ENCODE peak calls at places on chromosomes 12 and 14, in six cellular contexts. P is mesendoderm, Y is neural progenitor cell, B is left lung, W is GM23248, N is mammary epithelial cell. V is an unnamed sample. For H3K36me3 and H3K4me1, the result is how much of the 10 kb centered on the place peaks cover.

GRCh38 chr14:51035611-51036192 is 59.2 kb downstream of the TRIM9 start:
- DNase-seq in P (peak), Y (no peak), W (no peak), B (no peak), N (peak), V (no peak)

GRCh38 chr14:73713804-73714655 is at the start of gene PNMA1:
- DNase-seq in W (peak), Y (peak), N (peak), P (peak), B (peak), V (peak)

GRCh38 chr14:53741379-53742225 is 215.0 kb downstream of the BMP4 start:
- DNase-seq in N (no peak), P (peak), B (no peak), Y (no peak), W (no peak), V (no peak)

GRCh38 chr14:55138091-55138490 is 9.0 kb downstream of the LGALS3 start:
- DNase-seq in N (no peak), P (peak), W (peak), B (no peak), Y (peak), V (no peak)

GRCh38 chr14:68191567-68192321 is 372.2 kb downstream of the RAD51B start:
- DNase-seq in W (no peak), B (no peak), P (no peak), N (peak), Y (no peak), V (no peak)

GRCh38 chr14:68599896-68600620 is 192.8 kb downstream of the ZFP36L1 start:
- DNase-seq in B (no peak), N (no peak), W (no peak), P (no peak), Y (peak), V (no peak)

GRCh38 chr12:121333747-121334146 is 18.5 kb downstream of the ANAPC5 start:
- DNase-seq in N (peak), Y (no peak), B (no peak), P (no peak), W (no peak), V (no peak)

GRCh38 chr14:92513966-92514843 is 624 bp downstream of the RIN3 start:
- DNase-seq in N (no peak), B (no peak), P (peak), W (peak), Y (peak), V (no peak)

GRCh38 chr12:64457466-64457865 is 5.5 kb downstream of the TBK1 start:
- DNase-seq in Y (no peak), P (no peak), N (no peak), B (no peak), W (no peak), V (no peak)

GRCh38 chr12:64456119-64456518 is 4.2 kb downstream of the TBK1 start:
- DNase-seq in Y (no peak), B (no peak), N (no peak), W (no peak), P (no peak), V (no peak)

GRCh38 chr12:64459388-64460024 is 7.6 kb downstream of the TBK1 start:
- DNase-seq in B (no peak), P (peak), N (no peak), W (peak), Y (no peak), V (peak)

GRCh38 chr12:64457036-64457435 is 5.1 kb downstream of the TBK1 start:
- DNase-seq in Y (no peak), W (peak), B (no peak), N (no peak), P (peak), V (no peak)

DNA sequence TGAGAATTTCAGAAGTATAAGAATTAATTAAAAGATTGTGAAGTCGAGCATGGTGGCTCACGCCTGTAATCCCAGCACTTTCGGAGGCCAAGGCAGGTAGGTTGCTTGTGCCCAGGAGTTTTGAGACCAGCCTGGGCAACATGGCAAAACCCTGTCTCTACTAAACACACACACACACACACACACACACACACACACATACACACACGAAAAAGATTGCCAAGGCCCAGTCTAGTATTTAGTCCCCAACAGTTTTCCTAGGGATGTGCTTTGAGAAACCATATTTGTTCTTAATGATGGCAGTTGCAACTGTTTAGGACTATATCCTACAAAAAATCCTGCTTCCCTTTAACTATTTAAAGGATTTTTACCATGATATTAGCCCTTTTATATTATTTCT is 6.0 kb downstream of the TBK1 start:
- DNase-seq in N (no peak), Y (no peak), B (no peak), P (no peak), W (no peak), V (no peak)
- H3K36me3 ChIP-seq in N (under half), Y (under half), B (under half), P (under half), W (under half), V (under half)

GRCh38 chr12:88876867-88877266 is 296.6 kb upstream of the KITLG start:
- DNase-seq in P (no peak), N (peak), Y (no peak), B (no peak), W (peak), V (no peak)
- H3K27ac ChIP-seq in P (no peak), N (no peak), Y (no peak), B (no peak), W (no peak), V (no peak)

GRCh38 chr12:124542021-124542941 is 25.1 kb downstream of the NCOR2 start:
- DNase-seq in B (no peak), W (peak), Y (no peak), N (no peak), P (no peak), V (no peak)
- H3K4me1 ChIP-seq in B (half or more), W (under half), Y (under half), N (under half), P (under half), V (under half)

GRCh38 chr12:104073699-104074098 is 9.4 kb downstream of the HCFC2 start:
- DNase-seq in P (no peak), Y (no peak), B (no peak), N (no peak), W (no peak), V (no peak)

DNA sequence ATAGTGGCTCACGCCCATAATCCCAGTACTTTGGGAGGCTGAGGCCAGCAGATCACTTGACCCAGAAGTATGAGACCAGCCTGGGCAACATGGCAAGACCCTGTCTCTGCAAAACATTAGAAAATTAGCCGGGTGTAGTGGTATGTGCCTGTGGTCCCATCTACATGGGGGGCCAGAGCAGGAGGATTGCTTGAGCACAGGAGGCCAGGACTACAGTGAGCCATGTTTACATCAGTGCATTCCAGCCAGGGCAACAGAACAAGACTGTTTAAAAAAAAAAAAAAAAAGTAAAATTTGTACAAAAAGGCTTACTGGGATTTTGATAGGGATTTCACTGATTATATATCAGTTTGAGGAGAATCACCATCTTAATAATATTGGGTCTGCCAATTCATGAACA is 7.8 kb downstream of the HCFC2 start:
- DNase-seq in N (no peak), P (no peak), B (no peak), Y (no peak), W (no peak), V (no peak)
- H3K36me3 ChIP-seq in N (under half), P (under half), B (under half), Y (under half), W (under half), V (under half)

GRCh38 chr12:48999371-49000131 is at the start of gene DDN:
- DNase-seq in W (peak), Y (peak), P (no peak), B (no peak), N (no peak), V (peak)

GRCh38 chr12:48997719-48998496 is 1.3 kb downstream of the DDN start:
- DNase-seq in Y (peak), P (no peak), B (no peak), N (no peak), W (no peak), V (peak)

GRCh38 chr12:48998497-48999353 is 450 bp downstream of the DDN start:
- DNase-seq in W (peak), N (no peak), P (no peak), B (no peak), Y (peak), V (no peak)

GRCh38 chr12:48995061-48995879 is 3.9 kb downstream of the DDN start:
- DNase-seq in Y (peak), B (peak), N (peak), W (peak), P (peak), V (no peak)

GRCh38 chr12:48996794-48997718 is 2.1 kb downstream of the DDN start:
- DNase-seq in Y (peak), P (peak), W (peak), B (peak), N (no peak), V (peak)
- H3K27ac ChIP-seq in Y (no peak), P (no peak), W (no peak), B (no peak), N (no peak), V (no peak)

GRCh38 chr14:100262545-100262944 is 23.6 kb downstream of the YY1 start:
- DNase-seq in W (no peak), P (no peak), B (no peak), N (no peak), Y (no peak), V (no peak)

GRCh38 chr14:100256339-100256895 is 17.5 kb downstream of the YY1 start:
- DNase-seq in B (no peak), P (no peak), W (no peak), N (no peak), Y (no peak), V (no peak)

GRCh38 chr14:100263141-100263540 is 24.2 kb downstream of the YY1 start:
- DNase-seq in W (peak), Y (no peak), B (no peak), P (no peak), N (no peak), V (no peak)

DNA sequence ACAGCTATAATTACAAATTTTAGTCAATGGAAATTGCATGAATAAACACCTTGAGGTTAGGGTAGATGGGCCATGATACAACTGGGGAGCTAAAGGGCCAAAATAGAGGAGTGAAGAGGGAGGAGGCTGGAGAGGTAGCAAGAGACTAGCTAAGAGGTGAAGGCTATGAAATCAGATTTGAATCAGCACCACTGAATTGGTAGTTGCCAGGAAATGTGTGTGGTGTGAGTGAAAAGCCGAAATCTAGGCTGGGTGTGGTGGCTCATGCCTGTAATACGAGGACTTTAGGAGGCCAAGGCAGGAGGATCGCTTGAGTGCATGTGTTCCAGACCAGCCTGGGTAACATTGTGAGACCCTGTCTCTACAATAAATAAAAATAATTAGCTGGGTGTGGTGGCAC is 22.7 kb downstream of the YY1 start:
- DNase-seq in W (no peak), Y (no peak), P (no peak), N (no peak), B (no peak), V (no peak)
- H3K4me1 ChIP-seq in W (under half), Y (under half), P (under half), N (under half), B (under half), V (half or more)

V was measured in CD8-positive, alpha-beta memory T cell.